ENCODE peak calls at places on chromosomes 2 and 18, in four cellular contexts. One of them, this sample, is unnamed.

GRCh38 chr2:53787255-53787910 is 539 bp downstream of the ERLEC1 start:
- DNase-seq in WTC11: no peak
- DNase-seq in K562: no peak
- DNase-seq in HepG2: peak; percentile 30
- DNase-seq in this sample: peak; percentile 9

GRCh38 chr2:241087420-241088268 is 14.4 kb downstream of the MTERF4 start:
- DNase-seq in WTC11: no peak
- DNase-seq in K562: no peak
- DNase-seq in HepG2: no peak
- DNase-seq in this sample: no peak

GRCh38 chr2:136117909-136118818 is at the start of gene CXCR4:
- DNase-seq in WTC11: peak; percentile 90
- DNase-seq in K562: peak; percentile 80
- DNase-seq in HepG2: no peak
- DNase-seq in this sample: peak; percentile 47

GRCh38 chr18:36186461-36187137 is 698 bp upstream of the MOCOS start:
- DNase-seq in WTC11: peak; percentile 65
- DNase-seq in K562: peak; percentile 69
- DNase-seq in HepG2: peak; percentile 41
- DNase-seq in this sample: no peak

GRCh38 chr2:46776687-46777327 is 138.8 kb downstream of the MCFD2 start:
- DNase-seq in WTC11: peak; percentile 68
- DNase-seq in K562: peak; percentile 31
- DNase-seq in HepG2: peak; percentile 69
- DNase-seq in this sample: peak; percentile 73

GRCh38 chr2:109611467-109612095 is 2.2 kb downstream of the SEPTIN10 start:
- DNase-seq in WTC11: no peak
- DNase-seq in K562: no peak
- DNase-seq in HepG2: peak; percentile 35
- DNase-seq in this sample: no peak

GRCh38 chr2:205872716-205873115 is 190.4 kb downstream of the NRP2 start:
- DNase-seq in WTC11: no peak
- DNase-seq in K562: no peak
- DNase-seq in HepG2: no peak
- DNase-seq in this sample: no peak

GRCh38 chr2:26561376-26561775 is 79.8 kb downstream of the CIB4 start:
- DNase-seq in WTC11: no peak
- DNase-seq in K562: no peak
- DNase-seq in HepG2: no peak
- DNase-seq in this sample: no peak

GRCh38 chr2:97713296-97714083 is at the start of gene ZAP70:
- DNase-seq in WTC11: no peak
- DNase-seq in K562: no peak
- DNase-seq in HepG2: peak; percentile 24
- DNase-seq in this sample: no peak

GRCh38 chr2:229713371-229714079 is 830 bp downstream of the DNER start:
- DNase-seq in WTC11: peak; percentile 68
- DNase-seq in K562: no peak
- DNase-seq in HepG2: no peak
- DNase-seq in this sample: peak; percentile 27

GRCh38 chr18:46104128-46104911 is at the start of gene HAUS1:
- DNase-seq in WTC11: peak; percentile 97
- DNase-seq in K562: peak; percentile 84
- DNase-seq in HepG2: peak; percentile 86
- DNase-seq in this sample: peak; percentile 79

GRCh38 chr2:176056411-176056810 is 27.4 kb downstream of the EVX2 start:
- DNase-seq in WTC11: no peak
- DNase-seq in K562: no peak
- DNase-seq in HepG2: no peak
- DNase-seq in this sample: no peak

GRCh38 chr2:36834203-36834602 is 132.1 kb downstream of the STRN start:
- DNase-seq in WTC11: no peak
- DNase-seq in K562: no peak
- DNase-seq in HepG2: no peak
- DNase-seq in this sample: no peak

GRCh38 chr2:111168528-111168929 is 47.8 kb downstream of the BCL2L11 start:
- DNase-seq in WTC11: no peak
- DNase-seq in K562: peak; percentile 85
- DNase-seq in HepG2: no peak
- DNase-seq in this sample: peak; percentile 58

GRCh38 chr18:35355140-35355618 is 11.0 kb upstream of the ZNF24 start:
- DNase-seq in WTC11: peak; percentile 65
- DNase-seq in K562: no peak
- DNase-seq in HepG2: peak; percentile 85
- DNase-seq in this sample: peak; percentile 50

GRCh38 chr2:241001413-241002274 is 3.2 kb downstream of the SNED1 start:
- DNase-seq in WTC11: no peak
- DNase-seq in K562: no peak
- DNase-seq in HepG2: no peak
- DNase-seq in this sample: no peak

GRCh38 chr18:48566588-48566987 is 27.8 kb downstream of the CTIF start:
- DNase-seq in WTC11: no peak
- DNase-seq in K562: peak; percentile 61
- DNase-seq in HepG2: no peak
- DNase-seq in this sample: no peak

GRCh38 chr2:169294001-169294675 is 68.2 kb downstream of the LRP2 start:
- DNase-seq in WTC11: no peak
- DNase-seq in K562: no peak
- DNase-seq in HepG2: peak; percentile 53
- DNase-seq in this sample: no peak

GRCh38 chr18:25425030-25425429 is 73.1 kb upstream of the ZNF521 start:
- DNase-seq in WTC11: no peak
- DNase-seq in K562: no peak
- DNase-seq in HepG2: no peak
- DNase-seq in this sample: no peak

GRCh38 chr2:129742415-129742814 is 237.1 kb upstream of the RAB6C start:
- DNase-seq in WTC11: no peak
- DNase-seq in K562: no peak
- DNase-seq in HepG2: no peak
- DNase-seq in this sample: no peak

GRCh38 chr2:97702731-97703470 is 10.5 kb upstream of the ZAP70 start:
- DNase-seq in WTC11: no peak
- DNase-seq in K562: no peak
- DNase-seq in HepG2: no peak
- DNase-seq in this sample: no peak

DNA sequence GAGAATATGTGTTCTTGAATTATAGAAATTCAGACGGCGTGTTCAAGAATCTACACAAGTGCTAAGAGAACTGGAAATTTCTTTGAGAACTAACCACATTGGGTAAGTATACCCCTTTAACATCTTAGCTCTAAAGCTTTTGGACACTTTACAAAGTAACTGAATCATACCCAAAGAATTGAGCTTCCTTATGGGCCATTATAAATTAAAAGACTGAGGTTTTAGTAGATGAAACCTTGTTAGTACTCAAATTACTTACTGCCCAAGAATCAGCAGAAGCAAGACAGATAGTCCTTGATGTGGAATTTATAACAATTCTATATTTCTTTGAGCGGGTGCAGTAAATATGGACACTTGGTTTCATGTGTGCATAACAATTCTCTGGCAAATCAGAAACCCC is 168.3 kb downstream of the PRPF40A start:
- DNase-seq in WTC11: no peak
- DNase-seq in K562: no peak
- DNase-seq in HepG2: no peak
- DNase-seq in this sample: no peak
- TF ChIP-seq HMGXB4 in WTC11: no peak
- TF ChIP-seq HMGXB4 in K562: no peak
- TF ChIP-seq HMGXB4 in HepG2: no peak
- TF ChIP-seq HMGXB4 in this sample: no peak

GRCh38 chr18:8800876-8801262 is 95.5 kb downstream of the MTCL1 start:
- DNase-seq in WTC11: no peak
- DNase-seq in K562: no peak
- DNase-seq in HepG2: no peak
- DNase-seq in this sample: no peak

GRCh38 chr18:8801263-8801901 is 96.0 kb downstream of the MTCL1 start:
- DNase-seq in WTC11: no peak
- DNase-seq in K562: no peak
- DNase-seq in HepG2: no peak
- DNase-seq in this sample: peak; percentile 79

GRCh38 chr18:8800041-8800441 is 94.7 kb downstream of the MTCL1 start:
- DNase-seq in WTC11: no peak
- DNase-seq in K562: no peak
- DNase-seq in HepG2: no peak
- DNase-seq in this sample: no peak

GRCh38 chr18:8799593-8799992 is 94.2 kb downstream of the MTCL1 start:
- DNase-seq in WTC11: no peak
- DNase-seq in K562: no peak
- DNase-seq in HepG2: no peak
- DNase-seq in this sample: no peak

DNA sequence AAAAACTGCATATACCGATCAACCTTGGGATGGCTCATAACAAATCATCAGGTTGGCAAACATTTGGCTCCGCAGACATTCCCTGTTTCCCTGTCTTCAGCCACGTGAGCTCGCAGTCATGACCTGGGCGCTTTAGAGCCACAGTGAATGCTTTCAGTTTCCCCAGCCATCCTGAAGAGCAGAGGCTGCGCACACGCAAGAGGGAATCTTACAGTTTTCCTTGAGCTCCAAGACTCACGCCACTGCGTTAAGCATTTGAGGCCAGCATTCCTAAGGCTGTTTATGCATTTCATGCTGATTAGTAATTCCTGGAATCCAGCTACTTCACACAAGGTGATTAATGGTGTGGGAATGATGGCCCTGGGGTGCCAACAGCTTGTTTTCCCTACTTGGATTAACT is 95.1 kb downstream of the MTCL1 start:
- DNase-seq in WTC11: no peak
- DNase-seq in K562: no peak
- DNase-seq in HepG2: no peak
- DNase-seq in this sample: peak; percentile 93
- TF ChIP-seq HMGXB4 in WTC11: no peak
- TF ChIP-seq HMGXB4 in K562: no peak
- TF ChIP-seq HMGXB4 in HepG2: no peak
- TF ChIP-seq HMGXB4 in this sample: no peak

GRCh38 chr18:65415167-65415566 is 335.6 kb upstream of the CDH7 start:
- DNase-seq in WTC11: no peak
- DNase-seq in K562: no peak
- DNase-seq in HepG2: no peak
- DNase-seq in this sample: no peak
- TF ChIP-seq HMGXB4 in WTC11: no peak
- TF ChIP-seq HMGXB4 in K562: no peak
- TF ChIP-seq HMGXB4 in HepG2: no peak
- TF ChIP-seq HMGXB4 in this sample: no peak

GRCh38 chr2:172969171-172969570 is 106.5 kb upstream of the MAP3K20 start:
- DNase-seq in WTC11: no peak
- DNase-seq in K562: no peak
- DNase-seq in HepG2: no peak
- DNase-seq in this sample: no peak
- TF ChIP-seq HMGXB4 in WTC11: no peak
- TF ChIP-seq HMGXB4 in K562: no peak
- TF ChIP-seq HMGXB4 in HepG2: no peak
- TF ChIP-seq HMGXB4 in this sample: no peak